ENCODE peak calls at places on chromosomes 12 and 14, in four cellular contexts. One of them, this sample, is unnamed.

GRCh38 chr14:101812071-101812470 is 50.6 kb downstream of the PPP2R5C start:
- DNase-seq in K562: no peak
- DNase-seq in HepG2: no peak
- DNase-seq in GM12878: no peak
- DNase-seq in this sample: no peak

GRCh38 chr12:81095470-81096232 is 17.8 kb downstream of the ACSS3 start:
- DNase-seq in K562: no peak
- DNase-seq in GM12878: no peak
- DNase-seq in HepG2: no peak
- DNase-seq in this sample: no peak

GRCh38 chr12:50402270-50403000 is 1.8 kb downstream of the LARP4 start:
- DNase-seq in K562: no peak
- DNase-seq in HepG2: no peak
- DNase-seq in GM12878: no peak
- DNase-seq in this sample: no peak

GRCh38 chr14:102020058-102020971 is 55.9 kb downstream of the DYNC1H1 start:
- DNase-seq in GM12878: no peak
- DNase-seq in HepG2: no peak
- DNase-seq in K562: no peak
- DNase-seq in this sample: no peak

GRCh38 chr14:43872752-43873655 is 634.1 kb downstream of the FSCB start:
- DNase-seq in HepG2: peak
- DNase-seq in GM12878: no peak
- DNase-seq in K562: no peak
- DNase-seq in this sample: no peak

GRCh38 chr14:35384386-35385041 is 20.0 kb downstream of the NFKBIA start:
- DNase-seq in HepG2: peak
- DNase-seq in K562: no peak
- DNase-seq in GM12878: no peak
- DNase-seq in this sample: no peak

GRCh38 chr12:53806689-53807088 is 54.9 kb upstream of the CISTR start:
- DNase-seq in K562: no peak
- DNase-seq in HepG2: no peak
- DNase-seq in GM12878: no peak
- DNase-seq in this sample: no peak

GRCh38 chr14:102517412-102518062 is 8.0 kb upstream of the ANKRD9 start:
- DNase-seq in GM12878: no peak
- DNase-seq in K562: no peak
- DNase-seq in HepG2: no peak
- DNase-seq in this sample: peak

GRCh38 chr12:13093191-13093849 is 10.1 kb downstream of the GSG1 start:
- DNase-seq in HepG2: no peak
- DNase-seq in K562: no peak
- DNase-seq in GM12878: no peak
- DNase-seq in this sample: no peak

GRCh38 chr12:93336344-93336743 is 41.4 kb upstream of the NUDT4 start:
- DNase-seq in HepG2: peak
- DNase-seq in GM12878: no peak
- DNase-seq in K562: no peak
- DNase-seq in this sample: no peak

GRCh38 chr14:101876539-101876938 is 87.8 kb upstream of the DYNC1H1 start:
- DNase-seq in K562: no peak
- DNase-seq in HepG2: no peak
- DNase-seq in GM12878: peak
- DNase-seq in this sample: no peak

GRCh38 chr12:69988601-69989194 is 163.7 kb downstream of the MYRFL start:
- DNase-seq in HepG2: no peak
- DNase-seq in K562: no peak
- DNase-seq in GM12878: no peak
- DNase-seq in this sample: no peak

GRCh38 chr12:110934093-110934852 is 13.9 kb upstream of the MYL2 start:
- DNase-seq in HepG2: peak
- DNase-seq in GM12878: no peak
- DNase-seq in K562: no peak
- DNase-seq in this sample: no peak

GRCh38 chr12:79549531-79550271 is 141.1 kb downstream of the PAWR start:
- DNase-seq in K562: no peak
- DNase-seq in HepG2: peak
- DNase-seq in GM12878: no peak
- DNase-seq in this sample: no peak

GRCh38 chr12:34292736-34293625 is 270.7 kb downstream of the ALG10 start:
- DNase-seq in GM12878: no peak
- DNase-seq in HepG2: peak
- DNase-seq in K562: peak
- DNase-seq in this sample: no peak

GRCh38 chr14:53032838-53033390 is 82.1 kb upstream of the FERMT2 start:
- DNase-seq in GM12878: no peak
- DNase-seq in HepG2: peak
- DNase-seq in K562: no peak
- DNase-seq in this sample: no peak

GRCh38 chr12:6819069-6820030 is 2.3 kb upstream of the GPR162 start:
- DNase-seq in K562: no peak
- DNase-seq in GM12878: no peak
- DNase-seq in HepG2: no peak
- DNase-seq in this sample: no peak

GRCh38 chr12:96427269-96427729 is 27.1 kb upstream of the CDK17 start:
- DNase-seq in GM12878: no peak
- DNase-seq in K562: no peak
- DNase-seq in HepG2: peak
- DNase-seq in this sample: no peak

GRCh38 chr12:101698782-101699347 is 1.4 kb downstream of the CHPT1 start:
- DNase-seq in GM12878: no peak
- DNase-seq in K562: no peak
- DNase-seq in HepG2: no peak
- DNase-seq in this sample: no peak

GRCh38 chr12:96986883-96987523 is 79.9 kb downstream of the NEDD1 start:
- DNase-seq in GM12878: no peak
- DNase-seq in K562: peak
- DNase-seq in HepG2: peak
- DNase-seq in this sample: no peak

GRCh38 chr14:100065942-100066574 is 836 bp downstream of the EVL start:
- DNase-seq in HepG2: no peak
- DNase-seq in K562: no peak
- DNase-seq in GM12878: peak
- DNase-seq in this sample: no peak

GRCh38 chr14:54777395-54777794 is 125.2 kb downstream of the GCH1 start:
- DNase-seq in GM12878: no peak
- DNase-seq in HepG2: no peak
- DNase-seq in K562: no peak
- DNase-seq in this sample: no peak

GRCh38 chr12:117124421-117125274 is 25.4 kb upstream of the TESC start:
- DNase-seq in GM12878: no peak
- DNase-seq in HepG2: peak
- DNase-seq in K562: no peak
- DNase-seq in this sample: no peak

GRCh38 chr14:98592611-98593170 is 679.3 kb downstream of the BCL11B start:
- DNase-seq in HepG2: no peak
- DNase-seq in K562: no peak
- DNase-seq in GM12878: no peak
- DNase-seq in this sample: no peak

GRCh38 chr14:62743118-62743517 is 302.1 kb downstream of the KCNH5 start:
- DNase-seq in K562: no peak
- DNase-seq in GM12878: no peak
- DNase-seq in HepG2: no peak
- DNase-seq in this sample: no peak

GRCh38 chr12:47349770-47350408 is 270.1 kb upstream of the AMIGO2 start:
- DNase-seq in HepG2: no peak
- DNase-seq in K562: no peak
- DNase-seq in GM12878: no peak
- DNase-seq in this sample: no peak

GRCh38 chr14:68230941-68231717 is 411.6 kb downstream of the RAD51B start:
- DNase-seq in GM12878: no peak
- DNase-seq in K562: no peak
- DNase-seq in HepG2: no peak
- DNase-seq in this sample: no peak

GRCh38 chr14:36223558-36223957 is 47.0 kb upstream of the PTCSC3 start:
- DNase-seq in HepG2: no peak
- DNase-seq in K562: no peak
- DNase-seq in GM12878: no peak
- DNase-seq in this sample: no peak

GRCh38 chr14:80678436-80678835 is 263.1 kb downstream of the CEP128 start:
- DNase-seq in K562: no peak
- DNase-seq in HepG2: no peak
- DNase-seq in GM12878: no peak
- DNase-seq in this sample: no peak

GRCh38 chr12:107057071-107057834 is 36.1 kb downstream of the CRY1 start:
- DNase-seq in HepG2: no peak
- DNase-seq in K562: no peak
- DNase-seq in GM12878: no peak
- DNase-seq in this sample: no peak

GRCh38 chr12:110971189-110971920 is 51.0 kb upstream of the MYL2 start:
- DNase-seq in K562: no peak
- DNase-seq in GM12878: no peak
- DNase-seq in HepG2: no peak
- DNase-seq in this sample: no peak

DNA sequence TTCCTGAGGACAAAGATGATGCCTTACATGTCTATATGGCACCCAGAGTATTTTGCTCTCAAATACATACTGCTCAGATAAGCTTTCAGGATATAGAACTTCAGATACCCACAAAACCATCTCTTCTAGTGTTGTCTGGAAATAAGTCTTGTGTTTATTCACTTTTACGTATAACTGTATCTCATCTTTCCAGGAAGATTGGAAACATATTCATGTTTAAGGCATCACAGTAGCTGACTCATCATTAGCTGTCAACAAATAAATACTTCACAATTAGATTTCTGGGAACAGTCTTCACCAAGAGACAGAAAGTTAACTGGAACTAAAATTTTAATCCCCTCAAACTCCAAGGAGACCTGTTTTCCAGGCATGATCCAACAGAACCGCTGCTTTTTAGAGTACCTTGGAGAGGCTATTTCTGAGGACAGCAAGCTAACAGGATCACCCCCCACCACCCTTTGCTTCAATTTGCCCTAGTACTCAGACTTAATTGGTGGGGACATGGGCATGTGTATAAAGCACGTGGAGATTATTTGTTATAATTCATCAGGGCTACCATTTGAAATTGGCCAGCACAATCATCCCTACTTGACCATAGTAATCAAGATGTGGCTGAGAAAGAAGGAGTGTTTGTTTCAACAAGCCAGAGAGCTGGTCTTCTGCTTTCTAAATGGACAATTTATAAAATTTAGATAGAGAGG is 129.3 kb upstream of the HIF1A start:
- DNase-seq in HepG2: no peak
- DNase-seq in K562: no peak
- DNase-seq in GM12878: no peak
- DNase-seq in this sample: no peak
- TF ChIP-seq ETV6 in HepG2: no peak
- TF ChIP-seq ETV6 in K562: no peak
- TF ChIP-seq ETV6 in GM12878: no peak
- TF ChIP-seq ETV6 in this sample: no peak

GRCh38 chr12:131430158-131430772 is 280.6 kb upstream of the SFSWAP start:
- DNase-seq in K562: no peak
- DNase-seq in GM12878: no peak
- DNase-seq in HepG2: no peak
- DNase-seq in this sample: no peak
- TF ChIP-seq ETV6 in K562: no peak
- TF ChIP-seq ETV6 in GM12878: no peak
- TF ChIP-seq ETV6 in HepG2: no peak
- TF ChIP-seq ETV6 in this sample: no peak

GRCh38 chr12:71299541-71300376 is 139.8 kb upstream of the LGR5 start:
- DNase-seq in GM12878: no peak
- DNase-seq in HepG2: no peak
- DNase-seq in K562: peak
- DNase-seq in this sample: no peak
- TF ChIP-seq ETV6 in GM12878: no peak
- TF ChIP-seq ETV6 in HepG2: no peak
- TF ChIP-seq ETV6 in K562: no peak
- TF ChIP-seq ETV6 in this sample: no peak

GRCh38 chr12:66239295-66239694 is 50.3 kb downstream of the IRAK3 start:
- DNase-seq in HepG2: no peak
- DNase-seq in K562: no peak
- DNase-seq in GM12878: no peak
- DNase-seq in this sample: no peak

GRCh38 chr12:66242261-66242760 is 53.3 kb downstream of the IRAK3 start:
- DNase-seq in K562: no peak
- DNase-seq in GM12878: no peak
- DNase-seq in HepG2: no peak
- DNase-seq in this sample: no peak

GRCh38 chr12:66240106-66240820 is 51.2 kb downstream of the IRAK3 start:
- DNase-seq in HepG2: no peak
- DNase-seq in GM12878: no peak
- DNase-seq in K562: no peak
- DNase-seq in this sample: no peak

GRCh38 chr12:66244446-66244845 is 55.4 kb downstream of the IRAK3 start:
- DNase-seq in K562: no peak
- DNase-seq in GM12878: no peak
- DNase-seq in HepG2: no peak
- DNase-seq in this sample: no peak

GRCh38 chr12:66241061-66242043 is 52.3 kb downstream of the IRAK3 start:
- DNase-seq in K562: no peak
- DNase-seq in HepG2: no peak
- DNase-seq in GM12878: no peak
- DNase-seq in this sample: no peak
- TF ChIP-seq ETV6 in K562: no peak
- TF ChIP-seq ETV6 in HepG2: no peak
- TF ChIP-seq ETV6 in GM12878: no peak
- TF ChIP-seq ETV6 in this sample: no peak

GRCh38 chr14:74945261-74945851 is 10.0 kb downstream of the PGF start:
- DNase-seq in GM12878: no peak
- DNase-seq in K562: peak
- DNase-seq in HepG2: no peak
- DNase-seq in this sample: peak

GRCh38 chr14:74946659-74947281 is 8.6 kb downstream of the PGF start:
- DNase-seq in GM12878: no peak
- DNase-seq in K562: peak
- DNase-seq in HepG2: no peak
- DNase-seq in this sample: no peak

GRCh38 chr14:74947353-74948227 is 7.8 kb downstream of the PGF start:
- DNase-seq in HepG2: no peak
- DNase-seq in GM12878: no peak
- DNase-seq in K562: no peak
- DNase-seq in this sample: no peak

GRCh38 chr14:74948228-74949175 is 6.9 kb downstream of the PGF start:
- DNase-seq in HepG2: no peak
- DNase-seq in K562: no peak
- DNase-seq in GM12878: no peak
- DNase-seq in this sample: no peak

GRCh38 chr14:74945852-74946658 is 9.3 kb downstream of the PGF start:
- DNase-seq in GM12878: no peak
- DNase-seq in K562: peak
- DNase-seq in HepG2: peak
- DNase-seq in this sample: peak
- TF ChIP-seq ETV6 in GM12878: no peak
- TF ChIP-seq ETV6 in K562: no peak
- TF ChIP-seq ETV6 in HepG2: no peak
- TF ChIP-seq ETV6 in this sample: peak

This sample was measured in WTC11.